ENCODE peak calls at places on chromosomes 1 and 21, in five cellular contexts. One of them, this sample, is unnamed.

GRCh38 chr1:188386161-188386560 is 1557.4 kb downstream of the PLA2G4A start:
- DNase-seq in fibroblast of lung: no peak
- DNase-seq in endodermal cell: no peak
- DNase-seq in heart left ventricle: no peak
- DNase-seq in WERI-Rb-1: no peak
- DNase-seq in this sample: peak

GRCh38 chr1:212127219-212127618 is 91.7 kb downstream of the DTL start:
- DNase-seq in fibroblast of lung: no peak
- DNase-seq in endodermal cell: peak
- DNase-seq in heart left ventricle: no peak
- DNase-seq in WERI-Rb-1: peak
- DNase-seq in this sample: no peak

GRCh38 chr1:204563780-204564179 is 47.6 kb downstream of the MDM4 start:
- DNase-seq in fibroblast of lung: no peak
- DNase-seq in endodermal cell: peak
- DNase-seq in heart left ventricle: no peak
- DNase-seq in WERI-Rb-1: no peak
- DNase-seq in this sample: no peak

GRCh38 chr1:152111515-152111968 is 3.7 kb downstream of the TCHH start:
- DNase-seq in fibroblast of lung: peak
- DNase-seq in endodermal cell: peak
- DNase-seq in heart left ventricle: no peak
- DNase-seq in WERI-Rb-1: peak
- DNase-seq in this sample: peak

GRCh38 chr1:17282836-17283235 is 25.2 kb upstream of the PADI4 start:
- DNase-seq in fibroblast of lung: no peak
- DNase-seq in endodermal cell: no peak
- DNase-seq in heart left ventricle: no peak
- DNase-seq in WERI-Rb-1: no peak
- DNase-seq in this sample: no peak

GRCh38 chr1:35029756-35030155 is 2.0 kb downstream of the ZMYM6 start:
- DNase-seq in fibroblast of lung: no peak
- DNase-seq in endodermal cell: no peak
- DNase-seq in heart left ventricle: no peak
- DNase-seq in WERI-Rb-1: no peak
- DNase-seq in this sample: no peak

GRCh38 chr21:42737969-42738590 is 84.7 kb downstream of the PDE9A start:
- DNase-seq in fibroblast of lung: no peak
- DNase-seq in endodermal cell: peak
- DNase-seq in heart left ventricle: peak
- DNase-seq in WERI-Rb-1: no peak
- DNase-seq in this sample: peak

GRCh38 chr21:16181024-16181423 is 451.2 kb downstream of the USP25 start:
- DNase-seq in fibroblast of lung: peak
- DNase-seq in endodermal cell: no peak
- DNase-seq in heart left ventricle: no peak
- DNase-seq in WERI-Rb-1: no peak
- DNase-seq in this sample: peak

GRCh38 chr1:95641386-95641785 is 407.4 kb downstream of the RWDD3 start:
- DNase-seq in fibroblast of lung: no peak
- DNase-seq in endodermal cell: no peak
- DNase-seq in heart left ventricle: no peak
- DNase-seq in WERI-Rb-1: no peak
- DNase-seq in this sample: no peak

DNA sequence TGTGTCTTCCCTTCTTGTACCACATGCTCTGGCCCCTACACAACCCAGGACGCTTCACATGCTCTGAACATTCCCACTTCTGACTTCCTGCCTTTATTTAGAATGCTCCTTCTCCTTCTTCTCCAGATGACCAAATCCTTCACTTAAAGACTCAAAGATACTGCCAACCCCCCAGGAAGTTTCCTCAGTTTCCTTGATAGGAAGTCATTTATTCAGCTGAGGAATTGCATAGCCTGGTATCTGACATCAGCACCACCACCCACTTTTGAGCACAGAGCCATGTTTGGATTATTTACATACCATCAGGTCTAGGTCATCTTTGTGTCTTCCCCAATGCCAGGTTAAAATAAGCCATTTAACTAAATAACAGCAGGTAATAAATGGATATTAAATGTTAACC is 42.4 kb downstream of the GFI1 start:
- DNase-seq in fibroblast of lung: peak
- DNase-seq in endodermal cell: no peak
- DNase-seq in heart left ventricle: no peak
- DNase-seq in WERI-Rb-1: no peak
- DNase-seq in this sample: peak
- TF ChIP-seq CTCF in fibroblast of lung: no peak
- TF ChIP-seq CTCF in endodermal cell: no peak
- TF ChIP-seq CTCF in heart left ventricle: no peak
- TF ChIP-seq CTCF in WERI-Rb-1: no peak
- TF ChIP-seq CTCF in this sample: no peak

GRCh38 chr1:47725732-47726495 is 271.3 kb downstream of the TRABD2B start:
- DNase-seq in fibroblast of lung: peak
- DNase-seq in endodermal cell: peak
- DNase-seq in heart left ventricle: peak
- DNase-seq in WERI-Rb-1: peak
- DNase-seq in this sample: peak
- H3K4me3 ChIP-seq in fibroblast of lung: no peak
- H3K4me3 ChIP-seq in endodermal cell: no peak
- H3K4me3 ChIP-seq in heart left ventricle: peak
- H3K4me3 ChIP-seq in WERI-Rb-1: no peak
- H3K4me3 ChIP-seq in this sample: no peak

GRCh38 chr1:22639286-22639685 is 2.9 kb downstream of the C1QA start:
- DNase-seq in fibroblast of lung: peak
- DNase-seq in endodermal cell: peak
- DNase-seq in heart left ventricle: no peak
- DNase-seq in WERI-Rb-1: peak
- DNase-seq in this sample: peak
- TF ChIP-seq CTCF in fibroblast of lung: no peak
- TF ChIP-seq CTCF in endodermal cell: peak
- TF ChIP-seq CTCF in heart left ventricle: no peak
- TF ChIP-seq CTCF in WERI-Rb-1: peak
- TF ChIP-seq CTCF in this sample: no peak

DNA sequence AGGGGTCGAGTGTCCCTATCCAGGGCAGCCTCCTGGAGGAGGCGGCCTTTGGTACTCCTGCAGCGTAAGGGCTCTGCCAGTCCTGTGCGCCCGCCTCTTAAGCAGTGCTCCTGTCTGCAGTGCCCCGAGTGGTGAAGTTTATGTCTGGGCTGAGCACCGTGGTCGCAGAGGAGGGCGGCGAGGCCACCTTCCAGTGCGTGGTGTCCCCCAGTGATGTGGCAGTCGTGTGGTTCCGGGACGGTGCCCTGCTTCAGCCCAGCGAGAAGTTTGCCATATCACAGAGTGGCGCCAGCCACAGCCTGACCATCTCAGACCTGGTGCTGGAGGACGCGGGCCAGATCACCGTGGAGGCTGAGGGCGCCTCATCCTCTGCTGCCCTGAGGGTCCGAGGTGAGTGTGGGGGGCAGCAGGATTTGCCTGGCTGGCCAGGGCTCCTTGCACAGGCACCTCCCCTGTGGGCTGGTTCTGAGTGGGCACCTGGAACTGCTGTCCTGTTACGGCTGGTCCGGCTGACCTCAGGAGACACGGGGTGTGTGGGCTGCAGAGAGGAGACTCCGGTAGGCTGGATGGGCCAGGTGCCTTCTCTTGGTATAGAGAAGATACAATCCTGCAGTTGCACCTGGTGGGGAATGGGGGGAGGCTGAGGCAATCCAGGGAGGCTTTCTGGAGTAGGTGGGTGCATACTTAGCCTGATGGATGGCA is 66.8 kb downstream of the OBSCN start:
- DNase-seq in fibroblast of lung: no peak
- DNase-seq in endodermal cell: peak
- DNase-seq in heart left ventricle: no peak
- DNase-seq in WERI-Rb-1: no peak
- DNase-seq in this sample: no peak
- H3K4me3 ChIP-seq in fibroblast of lung: no peak
- H3K4me3 ChIP-seq in endodermal cell: peak
- H3K4me3 ChIP-seq in heart left ventricle: peak
- H3K4me3 ChIP-seq in WERI-Rb-1: no peak
- H3K4me3 ChIP-seq in this sample: no peak

GRCh38 chr1:165152727-165153126 is 203.8 kb downstream of the LMX1A start:
- DNase-seq in fibroblast of lung: no peak
- DNase-seq in endodermal cell: peak
- DNase-seq in heart left ventricle: no peak
- DNase-seq in WERI-Rb-1: peak
- DNase-seq in this sample: no peak
- TF ChIP-seq CTCF in fibroblast of lung: no peak
- TF ChIP-seq CTCF in endodermal cell: peak
- TF ChIP-seq CTCF in heart left ventricle: peak
- TF ChIP-seq CTCF in WERI-Rb-1: peak
- TF ChIP-seq CTCF in this sample: no peak

DNA sequence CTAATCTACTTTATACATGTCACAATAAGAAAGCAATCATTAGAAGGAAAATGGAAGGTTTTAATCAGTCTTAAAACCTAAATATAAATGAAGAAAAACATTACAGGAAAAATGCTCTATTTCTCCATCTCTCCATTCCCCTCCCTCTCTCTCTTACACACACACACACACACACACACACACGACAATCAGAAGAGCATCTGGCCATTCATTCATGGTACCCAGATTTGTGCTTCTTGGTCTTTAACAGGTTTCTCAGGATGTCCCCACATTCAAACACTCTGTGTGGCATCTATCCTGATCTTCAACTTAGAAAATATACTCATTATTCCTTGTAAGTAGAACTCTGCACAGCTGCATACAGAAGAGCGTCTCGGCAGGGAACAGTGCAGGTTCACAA is 801 bp downstream of the LRRC40 start:
- DNase-seq in fibroblast of lung: peak
- DNase-seq in endodermal cell: no peak
- DNase-seq in heart left ventricle: no peak
- DNase-seq in WERI-Rb-1: no peak
- DNase-seq in this sample: peak
- H3K4me3 ChIP-seq in fibroblast of lung: peak
- H3K4me3 ChIP-seq in endodermal cell: peak
- H3K4me3 ChIP-seq in heart left ventricle: peak
- H3K4me3 ChIP-seq in WERI-Rb-1: peak
- H3K4me3 ChIP-seq in this sample: peak

DNA sequence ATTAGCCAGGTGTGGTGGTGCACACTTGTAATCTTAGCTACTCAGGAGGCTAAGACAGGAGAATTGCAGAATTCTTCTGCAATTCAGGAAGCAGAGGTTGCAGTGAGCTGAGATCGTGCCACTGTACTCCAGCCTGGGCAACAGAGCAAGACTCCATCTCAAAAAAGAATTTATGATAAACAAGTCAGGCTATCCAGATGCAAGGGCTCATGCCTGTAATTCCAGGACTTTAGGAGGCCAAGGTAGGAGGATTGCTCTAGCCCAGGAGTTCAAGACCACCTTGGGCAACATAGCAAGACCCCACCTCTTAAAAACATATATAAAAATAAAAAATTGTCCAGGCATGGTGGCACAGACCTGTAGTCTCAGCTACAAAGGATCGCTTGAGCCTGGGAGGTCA is 10.5 kb upstream of the CBR3 start:
- DNase-seq in fibroblast of lung: no peak
- DNase-seq in endodermal cell: peak
- DNase-seq in heart left ventricle: no peak
- DNase-seq in WERI-Rb-1: no peak
- DNase-seq in this sample: no peak
- TF ChIP-seq CTCF in fibroblast of lung: no peak
- TF ChIP-seq CTCF in endodermal cell: no peak
- TF ChIP-seq CTCF in heart left ventricle: no peak
- TF ChIP-seq CTCF in WERI-Rb-1: no peak
- TF ChIP-seq CTCF in this sample: no peak

GRCh38 chr1:24932284-24932683 is 2.2 kb upstream of the RUNX3 start:
- DNase-seq in fibroblast of lung: no peak
- DNase-seq in endodermal cell: peak
- DNase-seq in heart left ventricle: peak
- DNase-seq in WERI-Rb-1: peak
- DNase-seq in this sample: no peak

GRCh38 chr1:24932725-24933294 is 2.7 kb upstream of the RUNX3 start:
- DNase-seq in fibroblast of lung: no peak
- DNase-seq in endodermal cell: no peak
- DNase-seq in heart left ventricle: no peak
- DNase-seq in WERI-Rb-1: no peak
- DNase-seq in this sample: no peak

GRCh38 chr1:24930703-24931480 is 816 bp upstream of the RUNX3 start:
- DNase-seq in fibroblast of lung: no peak
- DNase-seq in endodermal cell: peak
- DNase-seq in heart left ventricle: no peak
- DNase-seq in WERI-Rb-1: no peak
- DNase-seq in this sample: no peak

GRCh38 chr1:24929876-24930702 is at the start of gene RUNX3:
- DNase-seq in fibroblast of lung: no peak
- DNase-seq in endodermal cell: peak
- DNase-seq in heart left ventricle: peak
- DNase-seq in WERI-Rb-1: peak
- DNase-seq in this sample: no peak

DNA sequence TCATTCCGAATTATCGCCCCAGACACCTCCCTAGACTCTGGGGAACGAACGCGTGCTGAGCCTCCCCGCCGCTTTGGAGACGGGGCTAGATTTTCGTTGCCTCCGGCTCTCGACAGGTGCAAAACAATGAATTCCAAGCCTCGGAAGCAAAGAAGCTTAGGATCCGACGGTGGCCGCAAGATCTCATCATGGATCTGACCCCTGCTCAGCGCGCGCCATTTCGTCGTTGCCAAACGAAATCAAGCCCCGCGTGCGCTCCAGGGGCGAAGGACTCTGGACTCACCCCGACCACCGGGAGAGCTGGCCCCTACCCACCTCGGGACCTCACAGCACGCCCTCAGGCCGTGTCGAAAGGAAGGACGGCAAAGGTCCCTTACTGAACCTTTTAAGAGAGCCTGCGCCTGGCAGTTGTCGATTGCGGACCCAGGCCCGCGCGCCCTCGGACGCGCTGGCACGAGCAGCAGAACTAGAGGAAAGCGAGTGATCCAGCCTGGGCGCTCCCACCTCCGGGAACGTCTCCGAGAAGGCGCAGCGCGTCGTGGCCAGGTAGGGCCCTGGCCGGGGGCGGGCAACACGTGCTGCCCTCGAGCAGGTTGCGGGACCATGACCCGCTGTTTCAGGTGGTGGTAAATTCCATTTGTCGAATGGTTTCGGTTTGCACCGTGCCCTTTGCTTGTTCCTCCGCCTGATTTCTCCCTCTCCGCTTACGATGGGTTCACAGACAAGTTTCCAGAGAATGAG is 1.6 kb upstream of the RUNX3 start:
- DNase-seq in fibroblast of lung: no peak
- DNase-seq in endodermal cell: peak
- DNase-seq in heart left ventricle: no peak
- DNase-seq in WERI-Rb-1: no peak
- DNase-seq in this sample: no peak
- H3K4me3 ChIP-seq in fibroblast of lung: no peak
- H3K4me3 ChIP-seq in endodermal cell: peak
- H3K4me3 ChIP-seq in heart left ventricle: peak
- H3K4me3 ChIP-seq in WERI-Rb-1: no peak
- H3K4me3 ChIP-seq in this sample: peak

DNA sequence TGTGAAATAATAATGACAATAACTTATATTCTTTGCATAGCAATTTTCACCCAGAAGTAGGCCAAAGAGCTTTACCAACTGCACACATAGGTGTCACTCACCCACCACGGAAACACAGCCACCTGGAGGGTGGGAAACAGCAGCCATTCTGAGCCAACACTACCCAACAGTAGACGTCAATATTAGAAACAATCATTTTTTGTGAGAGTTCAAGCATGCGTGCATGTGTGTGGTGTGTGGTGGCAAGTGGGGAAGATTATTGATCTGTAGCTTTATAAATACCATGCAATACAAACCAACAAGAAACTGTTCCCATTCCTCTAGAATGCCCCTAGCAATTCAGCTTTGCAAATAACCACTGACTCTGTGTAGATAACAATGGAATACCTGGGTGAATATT is 19.1 kb downstream of the PROX1 start:
- DNase-seq in fibroblast of lung: no peak
- DNase-seq in endodermal cell: no peak
- DNase-seq in heart left ventricle: no peak
- DNase-seq in WERI-Rb-1: no peak
- DNase-seq in this sample: no peak
- TF ChIP-seq CTCF in fibroblast of lung: no peak
- TF ChIP-seq CTCF in endodermal cell: no peak
- TF ChIP-seq CTCF in heart left ventricle: no peak
- TF ChIP-seq CTCF in WERI-Rb-1: peak
- TF ChIP-seq CTCF in this sample: no peak